ENCODE peak calls at places on chromosomes 4 and X, in four cellular contexts. X, O, Q and V are unnamed samples.

GRCh38 chr4:123997116-123997515 is 600.5 kb downstream of the SPRY1 start:
- DNase-seq in X (no peak), O (no peak), Q (no peak), V (peak; percentile 3)

GRCh38 chr4:7719354-7720174 is 220.1 kb downstream of the AFAP1 start:
- DNase-seq in X (peak; percentile 58), O (peak; percentile 96), Q (no peak), V (peak; percentile 29)

GRCh38 chr4:112765317-112765989 is 128.5 kb downstream of the LARP7 start:
- DNase-seq in O (no peak), Q (peak; percentile 7), X (peak; percentile 34), V (peak; percentile 52)

GRCh38 chr4:151226004-151226932 is 50.7 kb upstream of the PRSS48 start:
- DNase-seq in Q (no peak), X (no peak), O (no peak), V (no peak)

GRCh38 chr4:162699629-162700028 is 467.1 kb downstream of the NAF1 start:
- DNase-seq in X (no peak), Q (no peak), O (no peak), V (no peak)

GRCh38 chr4:114019276-114019971 is 40.0 kb upstream of the ARSJ start:
- DNase-seq in O (no peak), X (no peak), Q (no peak), V (no peak)

GRCh38 chr4:13766722-13767495 is 139.4 kb upstream of the BOD1L1 start:
- DNase-seq in X (no peak), Q (no peak), O (no peak), V (no peak)

GRCh38 chrX:44816369-44816768 is 27.5 kb upstream of the DUSP21 start:
- DNase-seq in Q (no peak), X (no peak), O (no peak), V (no peak)

GRCh38 chrX:747176-747575 is 116.6 kb downstream of the SHOX start:
- DNase-seq in O (no peak), X (no peak), Q (no peak), V (no peak)

GRCh38 chrX:41085883-41086626 is 810 bp downstream of the USP9X start:
- DNase-seq in Q (no peak), X (no peak), O (peak; percentile 53), V (peak; percentile 30)

GRCh38 chr4:93834371-93835066 is 6.0 kb downstream of the ATOH1 start:
- DNase-seq in X (no peak), O (peak; percentile 79), Q (no peak), V (no peak)

GRCh38 chrX:15269618-15270521 is at the start of gene ASB9:
- DNase-seq in Q (no peak), X (peak; percentile 52), O (peak; percentile 39), V (peak; percentile 78)

GRCh38 chrX:9370888-9371287 is 94.0 kb upstream of the TBL1X start:
- DNase-seq in X (no peak), O (no peak), Q (no peak), V (no peak)

GRCh38 chr4:76831475-76832390 is 66.2 kb downstream of the SOWAHB start:
- DNase-seq in Q (no peak), X (no peak), O (no peak), V (peak; percentile 9)

GRCh38 chr4:184805462-184806245 is 20.1 kb downstream of the ACSL1 start:
- DNase-seq in O (no peak), Q (no peak), X (no peak), V (no peak)

GRCh38 chr4:71367546-71367945 is 28.7 kb downstream of the SLC4A4 start:
- DNase-seq in Q (no peak), O (no peak), X (no peak), V (no peak)

GRCh38 chrX:103818844-103819243 is 13.2 kb downstream of the RAB9B start:
- DNase-seq in O (no peak), X (no peak), Q (no peak), V (no peak)

GRCh38 chr4:69832326-69833030 is 27.5 kb downstream of the SULT1E1 start:
- DNase-seq in O (no peak), Q (no peak), X (no peak), V (peak; percentile 99)

GRCh38 chrX:340121-340520 is 21.5 kb upstream of the GTPBP6 start:
- DNase-seq in X (no peak), O (no peak), Q (no peak), V (no peak)

GRCh38 chr4:47750771-47751170 is 87.1 kb downstream of the CORIN start:
- DNase-seq in Q (no peak), X (no peak), O (no peak), V (no peak)

GRCh38 chr4:128862608-128863313 is 53.3 kb downstream of the JADE1 start:
- DNase-seq in X (no peak), Q (peak; percentile 63), O (no peak), V (no peak)

GRCh38 chr4:128471576-128471975 is 184.0 kb upstream of the PGRMC2 start:
- DNase-seq in O (no peak), Q (no peak), X (peak; percentile 90), V (no peak)

GRCh38 chr4:40458683-40459082 is 123.5 kb downstream of the CHRNA9 start:
- DNase-seq in Q (no peak), O (no peak), X (no peak), V (no peak)

GRCh38 chrX:51292421-51292820 is 40.2 kb upstream of the NUDT10 start:
- DNase-seq in O (no peak), X (no peak), Q (no peak), V (no peak)

GRCh38 chrX:53481816-53482485 is 47.8 kb upstream of the HSD17B10 start:
- DNase-seq in O (peak; percentile 61), X (peak; percentile 59), Q (no peak), V (peak; percentile 28)

GRCh38 chrX:73768886-73769285 is 205.9 kb downstream of the CHIC1 start:
- DNase-seq in Q (no peak), X (no peak), O (no peak), V (no peak)

GRCh38 chrX:38577738-38578137 is 16.4 kb downstream of the TSPAN7 start:
- DNase-seq in Q (no peak), O (no peak), X (no peak), V (no peak)

GRCh38 chrX:31271615-31272471 is 200.0 kb upstream of the FTHL17 start:
- DNase-seq in X (no peak), Q (no peak), O (no peak), V (no peak)

GRCh38 chrX:31269914-31270313 is 198.1 kb upstream of the FTHL17 start:
- DNase-seq in Q (no peak), O (no peak), X (no peak), V (no peak)

GRCh38 chrX:31265383-31265782 is 193.5 kb upstream of the FTHL17 start:
- DNase-seq in Q (no peak), X (no peak), O (no peak), V (peak; percentile 82)

GRCh38 chrX:31266172-31267076 is 194.6 kb upstream of the FTHL17 start:
- DNase-seq in X (peak; percentile 42), O (peak; percentile 65), Q (no peak), V (peak; percentile 25)

GRCh38 chrX:31268359-31268758 is 196.5 kb upstream of the FTHL17 start:
- DNase-seq in Q (no peak), O (no peak), X (no peak), V (peak; percentile 2)
- TF ChIP-seq HDAC6 in Q (no peak), O (no peak), X (no peak), V (no peak)

GRCh38 chrX:74924449-74925209 is 623 bp downstream of the NEXMIF start:
- DNase-seq in O (peak; percentile 60), X (no peak), Q (no peak), V (no peak)
- TF ChIP-seq HDAC6 in O (no peak), X (no peak), Q (no peak), V (no peak)

GRCh38 chr4:183256756-183257385 is 63.2 kb downstream of the CLDN22 start:
- DNase-seq in Q (no peak), O (peak; percentile 73), X (peak; percentile 70), V (peak; percentile 40)
- TF ChIP-seq HDAC6 in Q (no peak), O (no peak), X (no peak), V (no peak)

GRCh38 chr4:80266267-80266901 is at the start of gene FGF5:
- DNase-seq in X (peak; percentile 85), O (peak; percentile 77), Q (no peak), V (no peak)
- TF ChIP-seq HDAC6 in X (no peak), O (no peak), Q (no peak), V (no peak)

GRCh38 chr4:150004481-150004880 is 73.8 kb upstream of the DCLK2 start:
- DNase-seq in O (no peak), X (no peak), Q (no peak), V (no peak)

GRCh38 chr4:150005537-150005936 is 72.7 kb upstream of the DCLK2 start:
- DNase-seq in O (no peak), X (no peak), Q (no peak), V (no peak)

GRCh38 chr4:150009533-150009932 is 68.7 kb upstream of the DCLK2 start:
- DNase-seq in Q (no peak), X (no peak), O (no peak), V (no peak)

GRCh38 chr4:150006197-150006596 is 72.0 kb upstream of the DCLK2 start:
- DNase-seq in Q (no peak), X (no peak), O (no peak), V (no peak)

GRCh38 chr4:150007512-150007911 is 70.7 kb upstream of the DCLK2 start:
- DNase-seq in Q (no peak), O (no peak), X (no peak), V (no peak)
- TF ChIP-seq HDAC6 in Q (no peak), O (no peak), X (no peak), V (no peak)

GRCh38 chr4:176547005-176547404 is 227.2 kb downstream of the SPCS3 start:
- DNase-seq in X (no peak), O (no peak), Q (no peak), V (no peak)
- TF ChIP-seq HDAC6 in X (no peak), O (no peak), Q (no peak), V (no peak)

GRCh38 chrX:150574824-150575409 is 6.5 kb downstream of the MTM1 start:
- DNase-seq in O (no peak), Q (no peak), X (no peak), V (no peak)
- TF ChIP-seq HDAC6 in O (no peak), Q (no peak), X (no peak), V (no peak)

GRCh38 chr4:81472249-81473085 is 760 bp upstream of the RASGEF1B start:
- DNase-seq in X (no peak), O (no peak), Q (peak; percentile 24), V (peak; percentile 24)
- TF ChIP-seq HDAC6 in X (no peak), O (no peak), Q (no peak), V (no peak)

GRCh38 chr4:1852904-1853623 is 2.9 kb downstream of the LETM1 start:
- DNase-seq in X (peak; percentile 61), O (no peak), Q (no peak), V (no peak)

GRCh38 chr4:1854752-1855151 is 1.2 kb downstream of the LETM1 start:
- DNase-seq in Q (no peak), O (no peak), X (no peak), V (no peak)

GRCh38 chr4:1850276-1850675 is 5.7 kb downstream of the LETM1 start:
- DNase-seq in Q (no peak), O (no peak), X (no peak), V (no peak)

GRCh38 chr4:1851160-1851559 is 4.8 kb downstream of the LETM1 start:
- DNase-seq in X (no peak), O (no peak), Q (no peak), V (no peak)

GRCh38 chr4:1851575-1852415 is 4.2 kb downstream of the LETM1 start:
- DNase-seq in X (no peak), Q (no peak), O (no peak), V (no peak)
- TF ChIP-seq HDAC6 in X (no peak), Q (no peak), O (no peak), V (no peak)